ENCODE peak calls at places on chromosomes 11 and 22, in ten cellular contexts. K is suprapubic skin; B is CD14-positive monocyte; N is WTC11; X is stomach; L is psoas muscle; E is testis; O is effector CD8-positive, alpha-beta T cell; U is AG04450; R is heart right ventricle. M is an unnamed sample.

GRCh38 chr22:41909290-41910049 is 5.4 kb downstream of the SHISA8 start:
- DNase-seq in R (no peak), B (no peak), L (no peak), E (no peak), K (peak), X (no peak), U (no peak), N (no peak), O (no peak), M (no peak)

GRCh38 chr11:86812981-86813380 is 12.6 kb downstream of the PRSS23 start:
- DNase-seq in R (no peak), O (no peak), X (no peak), K (no peak), B (no peak), E (no peak), U (no peak), L (no peak), N (no peak), M (no peak)

GRCh38 chr11:2559527-2560311 is 114.9 kb downstream of the KCNQ1 start:
- DNase-seq in O (no peak), K (peak), N (peak), L (peak), X (no peak), U (no peak), R (peak), E (no peak), B (peak), M (no peak)

GRCh38 chr11:93570759-93571413 is 27.7 kb upstream of the SMCO4 start:
- DNase-seq in X (no peak), B (no peak), K (no peak), O (no peak), R (no peak), N (no peak), L (peak), U (no peak), E (peak), M (no peak)

GRCh38 chr11:35344990-35345655 is 74.2 kb downstream of the SLC1A2 start:
- DNase-seq in K (no peak), X (no peak), B (peak), O (no peak), U (no peak), E (no peak), R (no peak), N (no peak), L (peak), M (no peak)

GRCh38 chr11:116962108-116962507 is 124.7 kb upstream of the APOA1 start:
- DNase-seq in X (no peak), L (no peak), O (no peak), R (no peak), N (no peak), U (no peak), B (no peak), E (no peak), K (no peak), M (no peak)

GRCh38 chr22:32542332-32543019 is 67.9 kb downstream of the FBXO7 start:
- DNase-seq in E (peak), O (no peak), K (no peak), R (peak), L (peak), B (no peak), U (no peak), X (no peak), N (no peak), M (no peak)

GRCh38 chr11:132734217-132734616 is 798.1 kb downstream of the OPCML start:
- DNase-seq in U (peak), E (no peak), N (no peak), X (no peak), K (no peak), O (no peak), R (no peak), L (no peak), B (no peak), M (no peak)

GRCh38 chr11:8019671-8020597 is 32.8 kb downstream of the EIF3F start:
- DNase-seq in B (no peak), K (no peak), L (peak), E (peak), N (no peak), O (no peak), X (no peak), R (peak), U (no peak), M (peak)

M was measured in hippocampal formation.